ENCODE peak calls at places on chromosome 1, in ten cellular contexts. V is non-pigmented ciliary epithelial cell; W is activated naive CD4-positive, alpha-beta T cell treated with anti-CD3 and anti-CD28 coated beads, Interleukin-2, amount 50 U/mL, for 16 hours; T is natural killer cell treated with Interleukin-12 subunit alpha and Interleukin-12 subunit beta and Interleukin-15 and Interleukin-18, amount 100 ng/mL, for 72 hours; F is omental fat pad; E is epithelial cell of esophagus; M is GM18507; X is activated T-cell treated with anti-CD3 and anti-CD28 coated beads, Interleukin-2, amount 50 U/mL, for 72 hours; Z is effector memory CD8-positive, alpha-beta T cell; B is frontal cortex. Q is an unnamed sample.

GRCh38 chr1:198253668-198254067 is 96.9 kb downstream of the NEK7 start:
- DNase-seq in W (peak), B (no peak), T (no peak), F (no peak), V (no peak), Z (no peak), E (peak), M (peak), X (no peak), Q (peak)

GRCh38 chr1:28129150-28129549 is 40.7 kb upstream of the EYA3 start:
- DNase-seq in W (no peak), B (no peak), F (no peak), Z (no peak), T (no peak), E (peak), V (peak), M (no peak), X (no peak), Q (peak)

GRCh38 chr1:15851251-15852035 is 3.9 kb downstream of the SPEN start:
- DNase-seq in M (no peak), E (peak), B (no peak), X (no peak), T (no peak), F (no peak), W (no peak), V (no peak), Z (no peak), Q (no peak)

GRCh38 chr1:183911285-183911684 is 106.4 kb downstream of the RGL1 start:
- DNase-seq in W (no peak), V (no peak), T (no peak), F (no peak), Z (no peak), X (peak), B (no peak), E (no peak), M (peak), Q (no peak)

GRCh38 chr1:8510041-8510823 is 192.3 kb downstream of the SLC45A1 start:
- DNase-seq in V (peak), Z (no peak), F (no peak), W (peak), T (no peak), X (peak), B (peak), M (no peak), E (peak), Q (peak)

GRCh38 chr1:54884135-54884586 is 2.8 kb downstream of the DHCR24 start:
- DNase-seq in T (no peak), B (no peak), Z (no peak), F (no peak), X (no peak), E (no peak), V (no peak), W (no peak), M (no peak), Q (peak)

GRCh38 chr1:231386472-231386871 is 35.6 kb downstream of the EGLN1 start:
- DNase-seq in F (no peak), Z (no peak), X (no peak), V (no peak), E (no peak), M (no peak), T (no peak), W (no peak), B (no peak), Q (no peak)

GRCh38 chr1:16015491-16015890 is 2.4 kb downstream of the HSPB7 start:
- DNase-seq in V (no peak), Z (no peak), X (no peak), B (no peak), F (no peak), W (no peak), M (no peak), E (no peak), T (no peak), Q (no peak)

GRCh38 chr1:30522031-30523004 is 201.1 kb downstream of the MATN1 start:
- DNase-seq in M (no peak), V (no peak), F (peak), E (peak), W (no peak), X (no peak), T (peak), B (no peak), Z (no peak), Q (peak)

GRCh38 chr1:72285074-72285425 is 2.7 kb upstream of the NEGR1 start:
- DNase-seq in E (no peak), B (no peak), V (no peak), Z (no peak), W (no peak), F (no peak), M (no peak), X (no peak), T (no peak), Q (no peak)

GRCh38 chr1:208204779-208205178 is 39.4 kb downstream of the PLXNA2 start:
- DNase-seq in E (no peak), F (no peak), T (no peak), V (no peak), B (no peak), X (no peak), Z (no peak), M (no peak), W (no peak), Q (no peak)

GRCh38 chr1:54996359-54996868 is 2.3 kb upstream of the BSND start:
- DNase-seq in F (peak), X (peak), T (peak), B (peak), M (peak), Z (peak), W (peak), V (no peak), E (peak), Q (peak)

GRCh38 chr1:200072636-200073285 is 45.3 kb downstream of the NR5A2 start:
- DNase-seq in V (no peak), W (no peak), X (no peak), B (no peak), F (no peak), Z (no peak), E (no peak), M (no peak), T (no peak), Q (no peak)

GRCh38 chr1:45012639-45013278 is 705 bp downstream of the UROD start:
- DNase-seq in Z (no peak), V (no peak), X (peak), E (peak), F (peak), M (no peak), W (peak), T (no peak), B (no peak), Q (peak)

GRCh38 chr1:64909021-64909420 is 57.3 kb downstream of the JAK1 start:
- DNase-seq in B (no peak), V (no peak), E (no peak), Z (no peak), F (no peak), X (no peak), T (no peak), M (no peak), W (no peak), Q (no peak)

GRCh38 chr1:29973406-29973805 is 737.1 kb downstream of the PTPRU start:
- DNase-seq in T (no peak), F (no peak), M (no peak), Z (no peak), E (no peak), B (no peak), V (no peak), W (no peak), X (no peak), Q (peak)

GRCh38 chr1:180196436-180197003 is 33.5 kb upstream of the LHX4 start:
- DNase-seq in X (no peak), E (no peak), M (no peak), Z (no peak), B (no peak), W (no peak), F (no peak), V (no peak), T (no peak), Q (no peak)

GRCh38 chr1:33517596-33518250 is 45.3 kb downstream of the ZSCAN20 start:
- DNase-seq in X (no peak), M (no peak), W (no peak), Z (no peak), T (no peak), E (no peak), F (no peak), V (no peak), B (peak), Q (no peak)

GRCh38 chr1:246753670-246754535 is 29.7 kb downstream of the SCCPDH start:
- DNase-seq in B (peak), V (peak), Z (peak), W (peak), T (peak), F (peak), X (peak), E (peak), M (peak), Q (peak)

GRCh38 chr1:78419309-78419708 is 71.5 kb upstream of the PTGFR start:
- DNase-seq in E (no peak), X (no peak), T (no peak), B (no peak), F (no peak), M (no peak), V (no peak), W (no peak), Z (no peak), Q (no peak)

GRCh38 chr1:89149229-89149628 is 23.3 kb upstream of the GBP2 start:
- DNase-seq in W (no peak), B (no peak), V (no peak), Z (no peak), E (no peak), X (no peak), F (no peak), M (no peak), T (no peak), Q (peak)

GRCh38 chr1:174165471-174166137 is 6.3 kb downstream of the RABGAP1L start:
- DNase-seq in W (no peak), M (no peak), F (no peak), E (no peak), V (no peak), X (no peak), B (no peak), Z (no peak), T (no peak), Q (no peak)

GRCh38 chr1:64686828-64687724 is 57.8 kb upstream of the RAVER2 start:
- DNase-seq in V (no peak), B (peak), T (no peak), Z (peak), M (peak), F (no peak), W (peak), X (peak), E (peak), Q (peak)

GRCh38 chr1:192252776-192253175 is 64.0 kb upstream of the RGS21 start:
- DNase-seq in B (no peak), M (no peak), T (no peak), Z (no peak), W (no peak), E (peak), X (no peak), F (no peak), V (no peak), Q (no peak)

GRCh38 chr1:196960854-196961253 is 16.5 kb upstream of the CFHR5 start:
- DNase-seq in B (no peak), T (no peak), V (no peak), X (no peak), W (no peak), M (no peak), F (no peak), Z (no peak), E (no peak), Q (no peak)

GRCh38 chr1:70499695-70500094 is 88.6 kb downstream of the CTH start:
- DNase-seq in Z (no peak), E (peak), W (no peak), V (no peak), M (no peak), T (no peak), X (peak), F (no peak), B (no peak), Q (peak)

GRCh38 chr1:192382758-192383157 is 66.0 kb downstream of the RGS21 start:
- DNase-seq in T (no peak), E (no peak), V (no peak), W (no peak), M (no peak), Z (no peak), X (no peak), B (no peak), F (no peak), Q (no peak)

GRCh38 chr1:2778220-2778592 is 23.3 kb downstream of the TTC34 start:
- DNase-seq in F (no peak), W (no peak), E (no peak), T (peak), B (no peak), Z (no peak), X (no peak), V (no peak), M (no peak), Q (no peak)